ENCODE peak calls at places on chromosomes 3 and 15, in four cellular contexts. One of them, this sample, is unnamed.

GRCh38 chr3:112464264-112464663 is 35.0 kb downstream of the BTLA start:
- DNase-seq in K562: no peak
- DNase-seq in neuronal stem cell: no peak
- DNase-seq in fibroblast of lung: peak; percentile 29
- DNase-seq in this sample: no peak

GRCh38 chr3:163779396-163780344 is 1298.6 kb downstream of the SI start:
- DNase-seq in neuronal stem cell: no peak
- DNase-seq in K562: no peak
- DNase-seq in fibroblast of lung: no peak
- DNase-seq in this sample: no peak

GRCh38 chr3:69370156-69370944 is 15.5 kb downstream of the FRMD4B start:
- DNase-seq in neuronal stem cell: no peak
- DNase-seq in K562: no peak
- DNase-seq in fibroblast of lung: no peak
- DNase-seq in this sample: peak; percentile 80

GRCh38 chr15:67836477-67836876 is 3.4 kb downstream of the RNU6-1 start:
- DNase-seq in neuronal stem cell: no peak
- DNase-seq in fibroblast of lung: no peak
- DNase-seq in K562: peak; percentile 58
- DNase-seq in this sample: peak; percentile 71

GRCh38 chr3:188929138-188929537 is 242.6 kb upstream of the TPRG1 start:
- DNase-seq in K562: no peak
- DNase-seq in fibroblast of lung: peak; percentile 16
- DNase-seq in neuronal stem cell: no peak
- DNase-seq in this sample: no peak

GRCh38 chr15:40029979-40030893 is 8.7 kb downstream of the SRP14 start:
- DNase-seq in fibroblast of lung: no peak
- DNase-seq in K562: peak; percentile 37
- DNase-seq in neuronal stem cell: no peak
- DNase-seq in this sample: no peak

GRCh38 chr3:197501496-197501878 is 54.3 kb downstream of the BDH1 start:
- DNase-seq in fibroblast of lung: peak; percentile 57
- DNase-seq in K562: peak; percentile 44
- DNase-seq in neuronal stem cell: no peak
- DNase-seq in this sample: no peak

GRCh38 chr3:43369404-43370345 is 83.3 kb downstream of the SNRK start:
- DNase-seq in neuronal stem cell: no peak
- DNase-seq in fibroblast of lung: no peak
- DNase-seq in K562: no peak
- DNase-seq in this sample: no peak

GRCh38 chr3:197465197-197465995 is 90.4 kb downstream of the BDH1 start:
- DNase-seq in neuronal stem cell: no peak
- DNase-seq in K562: no peak
- DNase-seq in fibroblast of lung: no peak
- DNase-seq in this sample: no peak

GRCh38 chr3:189278211-189278610 is 106.4 kb downstream of the TPRG1 start:
- DNase-seq in fibroblast of lung: no peak
- DNase-seq in K562: no peak
- DNase-seq in neuronal stem cell: no peak
- DNase-seq in this sample: no peak

GRCh38 chr15:67033012-67033411 is 32.4 kb upstream of the SMAD3 start:
- DNase-seq in neuronal stem cell: no peak
- DNase-seq in K562: no peak
- DNase-seq in fibroblast of lung: no peak
- DNase-seq in this sample: no peak

GRCh38 chr3:46676601-46677071 is 16.8 kb downstream of the ALS2CL start:
- DNase-seq in neuronal stem cell: no peak
- DNase-seq in fibroblast of lung: no peak
- DNase-seq in K562: no peak
- DNase-seq in this sample: peak; percentile 74
- H3K9ac ChIP-seq in neuronal stem cell: no peak overlapping the region
- H3K9ac ChIP-seq in fibroblast of lung: no peak overlapping the region
- H3K9ac ChIP-seq in K562: no peak overlapping the region
- H3K9ac ChIP-seq in this sample: no peak overlapping the region

GRCh38 chr15:60128710-60129109 is 124.6 kb downstream of the FOXB1 start:
- DNase-seq in fibroblast of lung: no peak
- DNase-seq in K562: no peak
- DNase-seq in neuronal stem cell: no peak
- DNase-seq in this sample: no peak

GRCh38 chr15:60126661-60127060 is 122.5 kb downstream of the FOXB1 start:
- DNase-seq in K562: no peak
- DNase-seq in neuronal stem cell: no peak
- DNase-seq in fibroblast of lung: no peak
- DNase-seq in this sample: no peak

GRCh38 chr15:60125334-60125733 is 121.2 kb downstream of the FOXB1 start:
- DNase-seq in fibroblast of lung: no peak
- DNase-seq in K562: no peak
- DNase-seq in neuronal stem cell: no peak
- DNase-seq in this sample: no peak

GRCh38 chr15:60130398-60130797 is 126.3 kb downstream of the FOXB1 start:
- DNase-seq in K562: no peak
- DNase-seq in neuronal stem cell: no peak
- DNase-seq in fibroblast of lung: peak; percentile 35
- DNase-seq in this sample: no peak

GRCh38 chr15:60128000-60128376 is 123.9 kb downstream of the FOXB1 start:
- DNase-seq in neuronal stem cell: no peak
- DNase-seq in K562: no peak
- DNase-seq in fibroblast of lung: peak; percentile 62
- DNase-seq in this sample: no peak
- H3K27ac ChIP-seq in neuronal stem cell: no peak overlapping the region
- H3K27ac ChIP-seq in K562: no peak overlapping the region
- H3K27ac ChIP-seq in fibroblast of lung: peak overlapping the region; percentile 57
- H3K27ac ChIP-seq in this sample: peak overlapping the region; percentile 54

GRCh38 chr3:16524196-16524595 is 10.7 kb upstream of the RFTN1 start:
- DNase-seq in fibroblast of lung: peak; percentile 17
- DNase-seq in K562: no peak
- DNase-seq in neuronal stem cell: no peak
- DNase-seq in this sample: no peak
- H3K9ac ChIP-seq in fibroblast of lung: no peak overlapping the region
- H3K9ac ChIP-seq in K562: no peak overlapping the region
- H3K9ac ChIP-seq in neuronal stem cell: no peak overlapping the region
- H3K9ac ChIP-seq in this sample: no peak overlapping the region

DNA sequence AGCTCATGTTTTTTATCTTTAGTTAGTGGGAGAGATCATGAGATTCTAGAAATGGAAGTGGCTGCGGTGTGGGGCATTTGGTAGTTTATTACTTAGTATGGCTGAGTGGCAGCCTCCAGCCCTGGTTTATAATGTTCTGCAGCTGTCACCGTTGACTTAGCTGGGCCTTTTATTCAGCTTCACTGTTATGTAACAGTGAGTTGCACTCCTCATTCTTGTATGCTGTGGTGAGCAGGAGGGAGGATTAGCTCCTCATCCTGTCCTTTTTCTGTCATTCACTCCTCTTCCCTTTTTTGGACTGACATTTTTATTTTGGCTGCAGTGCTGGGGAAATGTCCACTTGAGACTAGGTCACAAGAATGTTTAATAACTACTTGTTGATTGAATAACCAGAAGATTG is 29.5 kb downstream of the RAD54L2 start:
- DNase-seq in K562: no peak
- DNase-seq in neuronal stem cell: no peak
- DNase-seq in fibroblast of lung: no peak
- DNase-seq in this sample: no peak
- H3K27ac ChIP-seq in K562: no peak overlapping the region
- H3K27ac ChIP-seq in neuronal stem cell: no peak overlapping the region
- H3K27ac ChIP-seq in fibroblast of lung: no peak overlapping the region
- H3K27ac ChIP-seq in this sample: no peak overlapping the region

GRCh38 chr3:46976326-46977190 is at the start of gene CCDC12:
- DNase-seq in neuronal stem cell: peak; percentile 96
- DNase-seq in fibroblast of lung: peak; percentile 99
- DNase-seq in K562: peak; percentile 95
- DNase-seq in this sample: peak; percentile 97

GRCh38 chr3:46979958-46980497 is 562 bp downstream of the NBEAL2 start:
- DNase-seq in neuronal stem cell: no peak
- DNase-seq in fibroblast of lung: no peak
- DNase-seq in K562: no peak
- DNase-seq in this sample: peak; percentile 86

GRCh38 chr3:46977811-46978195 is 1.3 kb upstream of the CCDC12 start:
- DNase-seq in fibroblast of lung: no peak
- DNase-seq in neuronal stem cell: no peak
- DNase-seq in K562: no peak
- DNase-seq in this sample: peak; percentile 54

GRCh38 chr3:46978381-46978780 is 1.1 kb upstream of the NBEAL2 start:
- DNase-seq in fibroblast of lung: no peak
- DNase-seq in neuronal stem cell: no peak
- DNase-seq in K562: no peak
- DNase-seq in this sample: peak; percentile 67

GRCh38 chr3:46978985-46979944 is at the start of gene NBEAL2:
- DNase-seq in K562: peak; percentile 91
- DNase-seq in neuronal stem cell: peak; percentile 84
- DNase-seq in fibroblast of lung: peak; percentile 90
- DNase-seq in this sample: peak; percentile 99
- H3K9ac ChIP-seq in K562: peak within 1 kb of the TSS; percentile 98
- H3K9ac ChIP-seq in neuronal stem cell: peak within 1 kb of the TSS; percentile 91
- H3K9ac ChIP-seq in fibroblast of lung: peak within 1 kb of the TSS; percentile 59
- H3K9ac ChIP-seq in this sample: peak within 1 kb of the TSS; percentile 98

GRCh38 chr3:187742351-187743171 is 2.7 kb downstream of the BCL6 start:
- DNase-seq in fibroblast of lung: peak; percentile 57
- DNase-seq in neuronal stem cell: no peak
- DNase-seq in K562: no peak
- DNase-seq in this sample: no peak
- H3K27ac ChIP-seq in fibroblast of lung: peak overlapping the region; percentile 93
- H3K27ac ChIP-seq in neuronal stem cell: no peak overlapping the region
- H3K27ac ChIP-seq in K562: peak overlapping the region; percentile 95
- H3K27ac ChIP-seq in this sample: peak overlapping the region; percentile 97